ENCODE peak calls at places on chromosomes 1 and 21, in four cellular contexts. One of them, this sample, is unnamed.

GRCh38 chr1:221845650-221846371 is 103.9 kb upstream of the DUSP10 start:
- DNase-seq in HepG2: peak; percentile 29
- DNase-seq in K562: no peak
- DNase-seq in GM12878: no peak
- DNase-seq in this sample: no peak

GRCh38 chr1:179951383-179952144 is 3.0 kb upstream of the CEP350 start:
- DNase-seq in HepG2: no peak
- DNase-seq in K562: no peak
- DNase-seq in GM12878: no peak
- DNase-seq in this sample: no peak

GRCh38 chr1:181398544-181398943 is 84.8 kb upstream of the CACNA1E start:
- DNase-seq in HepG2: no peak
- DNase-seq in K562: no peak
- DNase-seq in GM12878: peak; percentile 59
- DNase-seq in this sample: no peak

GRCh38 chr1:222928212-222928611 is 113.4 kb downstream of the DISP1 start:
- DNase-seq in HepG2: peak; percentile 49
- DNase-seq in K562: no peak
- DNase-seq in GM12878: no peak
- DNase-seq in this sample: peak; percentile 65

GRCh38 chr1:218339267-218339831 is 5.8 kb upstream of the TGFB2 start:
- DNase-seq in HepG2: peak; percentile 19
- DNase-seq in K562: peak; percentile 35
- DNase-seq in GM12878: no peak
- DNase-seq in this sample: no peak

GRCh38 chr1:30679976-30680305 is 43.4 kb downstream of the MATN1 start:
- DNase-seq in HepG2: no peak
- DNase-seq in K562: no peak
- DNase-seq in GM12878: no peak
- DNase-seq in this sample: no peak

GRCh38 chr21:41883582-41883981 is 4.4 kb upstream of the PRDM15 start:
- DNase-seq in HepG2: no peak
- DNase-seq in K562: no peak
- DNase-seq in GM12878: no peak
- DNase-seq in this sample: no peak

GRCh38 chr21:39348355-39349210 is at the start of gene HMGN1:
- DNase-seq in HepG2: peak; percentile 73
- DNase-seq in K562: peak; percentile 84
- DNase-seq in GM12878: peak; percentile 24
- DNase-seq in this sample: peak; percentile 88

GRCh38 chr21:42161957-42162681 is 56.8 kb upstream of the ABCG1 start:
- DNase-seq in HepG2: no peak
- DNase-seq in K562: no peak
- DNase-seq in GM12878: no peak
- DNase-seq in this sample: no peak

GRCh38 chr1:154418898-154419619 is 13.9 kb downstream of the IL6R start:
- DNase-seq in HepG2: no peak
- DNase-seq in K562: no peak
- DNase-seq in GM12878: no peak
- DNase-seq in this sample: no peak

GRCh38 chr1:55378582-55378981 is 163.4 kb upstream of the USP24 start:
- DNase-seq in HepG2: peak; percentile 24
- DNase-seq in K562: peak; percentile 41
- DNase-seq in GM12878: no peak
- DNase-seq in this sample: peak; percentile 77

GRCh38 chr1:226974544-226975258 is 34.6 kb downstream of the COQ8A start:
- DNase-seq in HepG2: peak; percentile 83
- DNase-seq in K562: no peak
- DNase-seq in GM12878: no peak
- DNase-seq in this sample: no peak

GRCh38 chr1:168760241-168760640 is 31.2 kb upstream of the DPT start:
- DNase-seq in HepG2: no peak
- DNase-seq in K562: no peak
- DNase-seq in GM12878: no peak
- DNase-seq in this sample: no peak

GRCh38 chr1:168603501-168604107 is 27.2 kb downstream of the XCL1 start:
- DNase-seq in HepG2: peak; percentile 60
- DNase-seq in K562: peak; percentile 66
- DNase-seq in GM12878: peak; percentile 7
- DNase-seq in this sample: peak; percentile 85

DNA sequence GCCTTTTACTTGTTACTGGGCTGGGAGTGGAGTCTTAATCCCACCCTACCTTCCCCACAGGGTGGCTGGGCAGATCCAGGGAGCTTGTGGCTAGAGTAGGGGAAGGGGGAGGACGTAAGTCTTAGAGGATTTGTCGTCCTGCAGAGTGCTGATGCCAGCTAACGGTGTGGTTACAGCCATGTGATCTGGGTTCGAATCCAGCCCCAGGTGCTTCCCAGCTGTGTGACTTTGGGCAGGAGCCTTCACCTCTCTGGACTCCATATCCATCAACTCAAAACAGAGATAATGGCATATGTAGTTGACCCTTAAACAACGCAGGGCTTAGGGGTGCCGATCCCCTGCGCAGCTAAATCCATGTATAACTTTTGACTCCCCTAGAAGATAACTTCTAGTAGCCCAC is 108.4 kb upstream of the TMEM51 start:
- DNase-seq in HepG2: no peak
- DNase-seq in K562: no peak
- DNase-seq in GM12878: no peak
- DNase-seq in this sample: no peak
- TF ChIP-seq TCF7 in HepG2: no peak
- TF ChIP-seq TCF7 in K562: no peak
- TF ChIP-seq TCF7 in GM12878: no peak
- TF ChIP-seq TCF7 in this sample: no peak

GRCh38 chr1:230502996-230503395 is 76.9 kb upstream of the PGBD5 start:
- DNase-seq in HepG2: no peak
- DNase-seq in K562: no peak
- DNase-seq in GM12878: no peak
- DNase-seq in this sample: no peak

GRCh38 chr1:230503741-230504140 is 77.6 kb upstream of the PGBD5 start:
- DNase-seq in HepG2: no peak
- DNase-seq in K562: no peak
- DNase-seq in GM12878: no peak
- DNase-seq in this sample: no peak

GRCh38 chr1:230502306-230502705 is 76.2 kb upstream of the PGBD5 start:
- DNase-seq in HepG2: no peak
- DNase-seq in K562: no peak
- DNase-seq in GM12878: no peak
- DNase-seq in this sample: no peak

GRCh38 chr1:230509281-230509977 is 83.3 kb upstream of the PGBD5 start:
- DNase-seq in HepG2: no peak
- DNase-seq in K562: no peak
- DNase-seq in GM12878: peak; percentile 19
- DNase-seq in this sample: no peak

DNA sequence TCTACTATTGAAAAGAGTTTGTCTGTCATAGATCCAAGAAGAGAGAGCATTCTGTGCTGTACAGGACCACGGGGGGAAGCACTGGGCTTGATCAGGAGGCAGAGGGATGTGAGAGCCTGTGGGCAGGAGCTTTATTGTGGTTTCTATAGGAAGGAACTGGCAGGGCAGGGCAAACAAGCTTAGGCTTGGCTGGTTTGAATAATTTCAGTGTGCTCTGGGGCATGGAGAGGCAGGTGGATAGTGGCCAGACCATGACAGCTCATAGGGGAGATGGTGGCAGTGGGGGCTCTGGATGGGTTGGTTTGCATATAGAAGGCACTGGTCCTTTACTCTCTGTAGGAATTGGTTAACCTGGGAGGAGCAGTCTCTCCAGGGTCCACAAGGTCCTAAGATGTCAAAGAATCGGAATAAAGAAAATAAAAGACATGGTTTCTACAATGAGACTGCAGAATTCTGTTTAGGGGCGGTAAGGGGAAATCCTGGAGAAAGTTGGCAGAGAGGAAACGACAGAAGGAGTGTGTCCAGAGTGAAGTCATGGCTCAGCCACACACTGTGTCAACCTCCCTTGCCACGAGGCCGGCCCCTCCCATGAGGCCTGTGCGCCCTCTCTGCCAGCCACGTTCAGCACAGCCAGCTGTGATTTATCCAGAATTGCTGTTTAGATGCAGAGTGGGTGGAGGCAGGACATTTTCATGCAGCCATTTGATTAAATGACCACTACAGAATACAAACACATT is 81.7 kb upstream of the PGBD5 start:
- DNase-seq in HepG2: no peak
- DNase-seq in K562: no peak
- DNase-seq in GM12878: no peak
- DNase-seq in this sample: no peak
- TF ChIP-seq ESRRA in HepG2: no peak
- TF ChIP-seq ESRRA in K562: no peak
- TF ChIP-seq ESRRA in GM12878: no peak
- TF ChIP-seq ESRRA in this sample: no peak

GRCh38 chr21:45635271-45636151 is 8.0 kb upstream of the PCBP3 start:
- DNase-seq in HepG2: no peak
- DNase-seq in K562: no peak
- DNase-seq in GM12878: no peak
- DNase-seq in this sample: no peak

GRCh38 chr21:45638707-45639106 is 4.8 kb upstream of the PCBP3 start:
- DNase-seq in HepG2: no peak
- DNase-seq in K562: no peak
- DNase-seq in GM12878: no peak
- DNase-seq in this sample: no peak

GRCh38 chr21:45636459-45636858 is 7.1 kb upstream of the PCBP3 start:
- DNase-seq in HepG2: no peak
- DNase-seq in K562: no peak
- DNase-seq in GM12878: no peak
- DNase-seq in this sample: no peak

GRCh38 chr21:45637883-45638282 is 5.6 kb upstream of the PCBP3 start:
- DNase-seq in HepG2: peak; percentile 28
- DNase-seq in K562: no peak
- DNase-seq in GM12878: no peak
- DNase-seq in this sample: no peak

DNA sequence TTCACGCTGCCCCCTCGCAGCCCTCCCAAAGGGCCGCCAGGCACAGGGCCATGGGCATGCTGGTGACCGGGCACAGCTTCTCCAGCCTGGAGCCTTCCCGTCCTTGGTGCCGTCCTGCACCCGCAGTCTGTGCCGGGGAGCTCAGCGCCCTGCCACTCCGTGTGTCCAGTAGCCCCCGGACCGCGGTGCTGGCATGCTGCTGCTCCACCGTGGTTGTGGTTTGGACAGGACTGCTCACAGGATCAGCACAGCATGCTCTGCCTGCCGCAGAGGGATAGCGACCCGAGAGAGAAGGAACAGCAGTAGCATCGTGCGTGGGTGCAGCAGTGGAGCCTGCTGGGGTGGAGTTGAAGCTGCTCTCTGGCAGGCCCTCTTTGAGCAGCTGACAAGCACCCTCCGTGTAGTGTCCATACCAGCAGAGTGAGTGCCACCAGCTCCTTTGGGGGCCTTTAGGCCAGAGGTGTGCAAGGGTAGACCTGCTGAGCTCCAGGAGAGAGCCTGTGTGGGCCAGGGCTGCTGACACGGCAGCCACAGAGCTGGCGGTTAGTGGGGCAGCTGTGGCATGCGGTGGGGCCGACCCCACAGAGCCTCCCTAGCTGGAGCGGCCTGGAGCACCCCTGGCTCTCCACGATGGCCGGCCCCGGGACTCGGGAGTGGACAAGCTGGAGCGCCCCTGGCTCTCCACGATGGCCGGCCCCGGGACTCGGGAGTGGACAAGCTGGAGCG is 6.4 kb upstream of the PCBP3 start:
- DNase-seq in HepG2: no peak
- DNase-seq in K562: no peak
- DNase-seq in GM12878: no peak
- DNase-seq in this sample: no peak
- TF ChIP-seq SP1 in HepG2: no peak
- TF ChIP-seq SP1 in K562: no peak
- TF ChIP-seq SP1 in GM12878: no peak
- TF ChIP-seq SP1 in this sample: no peak

GRCh38 chr1:5265416-5266075 is 611.1 kb downstream of the AJAP1 start:
- DNase-seq in HepG2: no peak
- DNase-seq in K562: no peak
- DNase-seq in GM12878: no peak
- DNase-seq in this sample: no peak

GRCh38 chr1:5271264-5271663 is 616.9 kb downstream of the AJAP1 start:
- DNase-seq in HepG2: no peak
- DNase-seq in K562: no peak
- DNase-seq in GM12878: no peak
- DNase-seq in this sample: no peak

GRCh38 chr1:5269901-5270300 is 615.5 kb downstream of the AJAP1 start:
- DNase-seq in HepG2: no peak
- DNase-seq in K562: no peak
- DNase-seq in GM12878: no peak
- DNase-seq in this sample: no peak

GRCh38 chr1:5273280-5274003 is 619.0 kb downstream of the AJAP1 start:
- DNase-seq in HepG2: no peak
- DNase-seq in K562: no peak
- DNase-seq in GM12878: no peak
- DNase-seq in this sample: no peak

GRCh38 chr1:5267603-5268235 is 613.3 kb downstream of the AJAP1 start:
- DNase-seq in HepG2: no peak
- DNase-seq in K562: no peak
- DNase-seq in GM12878: no peak
- DNase-seq in this sample: no peak
- TF ChIP-seq TCF7 in HepG2: no peak
- TF ChIP-seq TCF7 in K562: no peak
- TF ChIP-seq TCF7 in GM12878: no peak
- TF ChIP-seq TCF7 in this sample: no peak

GRCh38 chr1:247415423-247416361 is at the start of gene NLRP3:
- DNase-seq in HepG2: peak; percentile 5
- DNase-seq in K562: no peak
- DNase-seq in GM12878: no peak
- DNase-seq in this sample: no peak
- TF ChIP-seq ESRRA in HepG2: no peak
- TF ChIP-seq ESRRA in K562: no peak
- TF ChIP-seq ESRRA in GM12878: no peak
- TF ChIP-seq ESRRA in this sample: no peak

This sample was measured in WTC11.